ENCODE peak calls at places on chromosomes 13 and 19, in eight cellular contexts. O, V, I, Q, B, E, U and G are unnamed samples. For H3K9me3, the result is how much of the 10 kb centered on the place peaks cover.

GRCh38 chr13:109204657-109205056 is 575.2 kb downstream of the MYO16 start:
- DNase-seq in O (no peak), V (no peak), I (no peak), Q (no peak), B (no peak), E (no peak), U (no peak), G (peak)

GRCh38 chr19:46634656-46635218 is 1.3 kb downstream of the GNG8 start:
- DNase-seq in O (no peak), V (no peak), I (no peak), Q (peak), B (no peak), E (peak), U (no peak), G (no peak)

GRCh38 chr13:99312493-99312883 is 5.3 kb upstream of the GPR183 start:
- DNase-seq in O (peak), V (no peak), I (no peak), Q (no peak), B (peak), E (peak), U (no peak), G (peak)

GRCh38 chr19:49120868-49121267 is 1.5 kb downstream of the PPFIA3 start:
- DNase-seq in O (no peak), V (no peak), I (no peak), Q (no peak), B (no peak), E (no peak), U (no peak), G (no peak)

GRCh38 chr13:50126378-50127016 is 111.3 kb downstream of the KCNRG start:
- DNase-seq in O (no peak), V (no peak), I (no peak), Q (peak), B (no peak), E (peak), U (peak), G (no peak)

GRCh38 chr13:49936943-49937273 is 768 bp upstream of the SPRYD7 start:
- DNase-seq in O (no peak), V (no peak), I (no peak), Q (peak), B (peak), E (no peak), U (no peak), G (no peak)

GRCh38 chr19:31127132-31127967 is 221.9 kb downstream of the TSHZ3 start:
- DNase-seq in O (no peak), V (no peak), I (no peak), Q (no peak), B (no peak), E (peak), U (no peak), G (no peak)

GRCh38 chr13:33015791-33016323 is 366 bp upstream of the KL start:
- DNase-seq in O (no peak), V (no peak), I (no peak), Q (peak), B (peak), E (peak), U (no peak), G (peak)

GRCh38 chr13:34671136-34671535 is 270.9 kb upstream of the NBEA start:
- DNase-seq in O (no peak), V (no peak), I (no peak), Q (no peak), B (no peak), E (no peak), U (no peak), G (no peak)

GRCh38 chr19:32662186-32662585 is 12.8 kb downstream of the ANKRD27 start:
- DNase-seq in O (no peak), V (no peak), I (no peak), Q (no peak), B (no peak), E (no peak), U (no peak), G (no peak)

GRCh38 chr13:114146173-114146572 is 13.8 kb upstream of the RASA3 start:
- DNase-seq in O (no peak), V (no peak), I (no peak), Q (no peak), B (no peak), E (no peak), U (no peak), G (peak)

GRCh38 chr19:2199215-2199614 is 35.5 kb downstream of the DOT1L start:
- DNase-seq in O (no peak), V (no peak), I (no peak), Q (peak), B (no peak), E (no peak), U (no peak), G (no peak)

GRCh38 chr13:79423801-79424642 is 18.0 kb upstream of the RBM26 start:
- DNase-seq in O (no peak), V (no peak), I (peak), Q (no peak), B (no peak), E (peak), U (peak), G (no peak)

GRCh38 chr19:2495130-2495641 is 19.3 kb downstream of the GADD45B start:
- DNase-seq in O (peak), V (peak), I (no peak), Q (no peak), B (peak), E (peak), U (no peak), G (peak)

DNA sequence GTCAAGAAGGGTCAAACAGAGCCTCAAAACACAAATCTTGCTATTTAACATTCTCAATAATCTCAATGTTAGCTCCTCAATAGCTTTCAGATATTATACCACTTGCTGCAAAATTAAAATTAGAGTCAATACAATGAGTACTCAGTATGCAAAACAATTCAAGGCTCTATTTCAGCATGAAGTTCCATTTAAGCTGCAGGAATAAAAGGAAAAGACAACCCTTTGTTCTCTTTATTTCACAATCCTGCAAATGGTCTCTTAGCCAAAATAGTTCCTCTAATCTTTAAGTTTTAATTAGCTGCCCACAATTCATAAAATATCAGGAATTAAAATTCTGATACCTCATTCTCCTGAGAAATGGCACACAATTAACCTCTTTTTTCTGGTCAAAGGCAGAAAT is 40.5 kb upstream of the DCT start:
- DNase-seq in O (no peak), V (no peak), I (no peak), Q (no peak), B (no peak), E (no peak), U (no peak), G (no peak)
- H3K9me3 ChIP-seq in O (under half), V (under half), I (under half), Q (under half), B (under half), E (under half), U (under half), G (under half)

DNA sequence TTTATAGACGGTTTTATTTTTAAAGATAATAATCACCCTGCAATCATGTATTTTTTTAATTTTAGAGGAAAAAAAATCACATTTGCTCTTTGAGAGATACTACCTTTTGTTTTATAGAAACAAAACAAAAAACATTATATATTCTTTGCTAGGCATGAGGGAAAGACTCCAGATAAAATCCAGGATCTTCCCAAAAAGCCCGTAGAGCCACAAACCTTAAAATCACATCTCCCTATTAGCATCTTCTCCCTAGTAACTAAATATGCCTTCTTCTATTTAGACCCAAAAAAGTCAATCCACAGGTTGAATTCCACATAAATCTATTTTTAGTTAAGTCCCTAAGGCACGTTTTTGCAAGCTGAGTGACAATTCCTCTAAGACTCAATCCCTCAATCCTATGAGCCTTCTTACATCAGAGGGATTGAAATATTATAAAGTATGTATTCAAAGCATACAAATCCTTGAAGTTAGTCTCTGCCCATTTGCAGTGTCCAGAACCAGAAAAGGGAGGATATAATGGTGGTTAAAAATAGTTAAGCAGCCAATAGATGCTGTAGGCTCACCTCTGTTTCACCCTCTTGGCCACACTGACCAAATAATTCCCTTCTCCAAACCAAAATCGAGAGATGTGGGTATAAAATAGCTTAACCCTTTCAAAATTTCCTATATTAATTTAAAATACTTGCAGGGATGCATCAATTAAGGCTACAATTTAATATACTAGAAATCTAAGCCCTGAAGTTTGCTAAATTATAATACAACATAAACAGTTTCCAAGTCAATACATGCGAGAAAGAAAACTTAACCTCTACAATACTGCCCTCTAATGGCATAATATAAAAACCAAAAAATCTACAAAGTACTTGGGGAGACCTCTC is 64.0 kb downstream of the SERP2 start:
- DNase-seq in O (no peak), V (no peak), I (no peak), Q (no peak), B (no peak), E (no peak), U (peak), G (no peak)
- TF ChIP-seq CTCF in O (peak), V (peak), I (peak), Q (peak), B (peak), E (peak), U (peak), G (peak)

GRCh38 chr13:18235756-18236527 is 945.7 kb downstream of the TUBA3C start:
- DNase-seq in O (no peak), V (no peak), I (no peak), Q (no peak), B (no peak), E (no peak), U (no peak), G (no peak)
- H3K9me3 ChIP-seq in O (under half), V (under half), I (under half), Q (half or more), B (under half), E (under half), U (half or more), G (under half)

GRCh38 chr13:67844544-67844943 is 614.4 kb upstream of the PCDH9 start:
- DNase-seq in O (no peak), V (no peak), I (no peak), Q (no peak), B (no peak), E (no peak), U (no peak), G (no peak)

GRCh38 chr13:67841071-67841470 is 610.9 kb upstream of the PCDH9 start:
- DNase-seq in O (no peak), V (no peak), I (no peak), Q (peak), B (no peak), E (no peak), U (no peak), G (no peak)
- TF ChIP-seq CTCF in O (no peak), V (no peak), I (peak), Q (peak), B (no peak), E (no peak), U (peak), G (no peak)

DNA sequence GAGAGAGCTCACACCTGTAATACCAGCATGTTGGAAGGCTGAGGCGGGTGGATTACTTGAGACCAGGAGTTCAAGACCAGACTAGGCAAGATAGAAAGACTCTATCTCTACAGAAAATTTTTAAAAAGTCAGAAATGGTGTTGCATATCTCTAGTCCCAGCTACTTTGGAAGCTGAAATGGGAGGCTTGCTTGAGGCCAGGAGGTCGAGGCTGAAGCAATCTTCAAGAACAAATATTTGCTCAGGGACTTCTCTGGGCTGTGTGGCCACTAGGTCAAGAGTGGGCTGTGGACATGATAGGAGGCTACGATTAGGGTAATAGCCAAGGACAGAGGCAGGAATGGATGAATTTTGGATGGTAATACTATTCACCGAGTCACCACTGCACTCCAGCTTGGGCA is 135.8 kb upstream of the PEG3 start:
- DNase-seq in O (no peak), V (no peak), I (no peak), Q (no peak), B (no peak), E (no peak), U (peak), G (no peak)
- H3K9me3 ChIP-seq in O (under half), V (under half), I (under half), Q (half or more), B (under half), E (under half), U (under half), G (half or more)